ENCODE peak calls at places on chromosome 2, in ten cellular contexts. T is iPS-NIHi11, L is RKO, V is immature natural killer cell, I is GM20000, W is GM23338, C is foreskin fibroblast, E is left kidney, R is sciatic nerve, S is PC-9. O is an unnamed sample.
A peak's percentile ranks its signal among the peaks of the same experiment; 100 is the strongest.

GRCh38 chr2:240024766-240025165 is 376 bp downstream of the NDUFA10 start:
- DNase-seq in C (no peak), I (no peak), E (peak; percentile 27), L (peak; percentile 45), R (no peak), T (no peak), S (no peak), V (no peak), W (peak; percentile 39), O (no peak)

GRCh38 chr2:238092486-238093035 is 7.6 kb upstream of the ESPNL start:
- DNase-seq in R (peak; percentile 36), V (no peak), I (no peak), T (peak; percentile 4), W (no peak), L (no peak), C (no peak), S (no peak), E (no peak), O (no peak)

GRCh38 chr2:225270861-225271260 is 128.6 kb upstream of the NYAP2 start:
- DNase-seq in R (no peak), I (peak; percentile 59), S (peak; percentile 55), C (no peak), W (peak; percentile 9), T (peak; percentile 14), L (peak; percentile 75), V (no peak), E (peak; percentile 7), O (peak; percentile 14)

GRCh38 chr2:61832183-61832841 is 21.5 kb downstream of the FAM161A start:
- DNase-seq in V (no peak), S (no peak), E (no peak), L (no peak), T (no peak), R (no peak), W (no peak), C (no peak), I (no peak), O (no peak)

GRCh38 chr2:128668946-128669345 is 350.3 kb upstream of the HS6ST1 start:
- DNase-seq in T (no peak), L (no peak), I (no peak), E (no peak), C (no peak), S (no peak), W (no peak), V (no peak), R (no peak), O (no peak)

GRCh38 chr2:95043300-95043786 is 17.8 kb downstream of the MAL start:
- DNase-seq in S (peak; percentile 83), T (peak; percentile 68), V (no peak), E (peak; percentile 58), L (peak; percentile 34), C (peak; percentile 76), I (no peak), R (peak; percentile 79), W (no peak), O (no peak)

GRCh38 chr2:99573624-99574251 is 83.9 kb upstream of the REV1 start:
- DNase-seq in L (no peak), T (no peak), R (no peak), C (no peak), I (no peak), V (no peak), W (no peak), S (no peak), E (no peak), O (no peak)

GRCh38 chr2:208373460-208374089 is 33.0 kb upstream of the PTH2R start:
- DNase-seq in V (no peak), L (peak; percentile 67), T (peak; percentile 68), S (no peak), E (peak; percentile 70), W (peak; percentile 82), C (peak; percentile 21), R (no peak), I (peak; percentile 70), O (peak; percentile 50)

GRCh38 chr2:189421644-189422043 is 19.6 kb upstream of the WDR75 start:
- DNase-seq in R (no peak), T (no peak), C (peak; percentile 84), I (no peak), E (no peak), L (peak; percentile 38), S (no peak), V (no peak), W (no peak), O (no peak)

GRCh38 chr2:46007412-46007811 is 289.8 kb upstream of the EPAS1 start:
- DNase-seq in I (no peak), W (no peak), S (no peak), E (no peak), T (no peak), R (no peak), V (no peak), C (no peak), L (no peak), O (no peak)

GRCh38 chr2:174688079-174688478 is 76.2 kb downstream of the CHRNA1 start:
- DNase-seq in S (no peak), W (no peak), R (no peak), C (no peak), V (peak; percentile 23), L (peak; percentile 49), T (no peak), E (no peak), I (peak; percentile 35), O (peak; percentile 25)

GRCh38 chr2:138421971-138422335 is 79.6 kb upstream of the SPOPL start:
- DNase-seq in C (peak; percentile 79), L (peak; percentile 61), S (peak; percentile 27), W (no peak), E (peak; percentile 16), T (no peak), I (no peak), R (no peak), V (no peak), O (no peak)

GRCh38 chr2:174670446-174670845 is 72.8 kb upstream of the WIPF1 start:
- DNase-seq in T (no peak), W (no peak), R (no peak), E (no peak), L (no peak), V (no peak), S (no peak), C (no peak), I (no peak), O (no peak)

GRCh38 chr2:47174731-47175361 is 19.7 kb upstream of the STPG4 start:
- DNase-seq in V (peak; percentile 30), E (peak; percentile 71), R (no peak), W (peak; percentile 45), C (no peak), T (peak; percentile 46), I (peak; percentile 39), S (peak; percentile 74), L (peak; percentile 74), O (peak; percentile 29)

GRCh38 chr2:114807666-114808065 is 365.2 kb downstream of the DPP10 start:
- DNase-seq in L (no peak), I (no peak), V (no peak), E (peak; percentile 68), C (no peak), T (no peak), S (no peak), R (no peak), W (peak; percentile 18), O (no peak)

GRCh38 chr2:72990695-72991438 is 73.5 kb downstream of the EMX1 start:
- DNase-seq in W (no peak), T (no peak), R (peak; percentile 39), S (no peak), I (no peak), C (no peak), L (no peak), V (no peak), E (no peak), O (no peak)

GRCh38 chr2:120820885-120821279 is 85.2 kb downstream of the GLI2 start:
- DNase-seq in R (no peak), V (no peak), I (no peak), E (peak; percentile 76), L (no peak), C (peak; percentile 84), W (no peak), T (peak; percentile 41), S (no peak), O (no peak)

GRCh38 chr2:7190587-7191320 is 273.5 kb downstream of the RNF144A start:
- DNase-seq in V (no peak), L (no peak), W (no peak), E (no peak), T (peak; percentile 17), S (no peak), C (no peak), I (no peak), R (no peak), O (no peak)

GRCh38 chr2:71930073-71930681 is 217.5 kb downstream of the CYP26B1 start:
- DNase-seq in E (no peak), W (no peak), T (no peak), I (no peak), S (no peak), V (no peak), R (no peak), L (no peak), C (no peak), O (no peak)

GRCh38 chr2:37982147-37982582 is 57.1 kb downstream of the RMDN2 start:
- DNase-seq in W (peak; percentile 81), E (peak; percentile 83), R (peak; percentile 86), S (peak; percentile 61), V (peak; percentile 37), I (peak; percentile 50), L (peak; percentile 55), C (peak; percentile 42), T (peak; percentile 46), O (peak; percentile 12)

GRCh38 chr2:159744363-159744762 is 32.1 kb downstream of the MARCHF7 start:
- DNase-seq in L (no peak), R (no peak), S (no peak), W (no peak), E (no peak), V (no peak), C (no peak), T (no peak), I (no peak), O (peak; percentile 36)

GRCh38 chr2:219675206-219675605 is 47.8 kb downstream of the SLC4A3 start:
- DNase-seq in S (peak; percentile 62), I (no peak), V (no peak), T (no peak), C (no peak), R (no peak), W (no peak), L (no peak), E (no peak), O (no peak)

GRCh38 chr2:204205082-204205481 is 268.5 kb downstream of the ICOS start:
- DNase-seq in S (no peak), L (no peak), R (no peak), T (no peak), E (no peak), C (no peak), W (peak; percentile 16), V (no peak), I (no peak), O (no peak)

GRCh38 chr2:179454443-179455218 is 190.0 kb upstream of the SESTD1 start:
- DNase-seq in L (peak; percentile 83), E (no peak), V (no peak), R (no peak), S (peak; percentile 40), T (no peak), W (no peak), C (peak; percentile 90), I (no peak), O (peak; percentile 44)

GRCh38 chr2:128358941-128359731 is 40.5 kb upstream of the HS6ST1 start:
- DNase-seq in T (no peak), L (no peak), V (peak; percentile 19), S (no peak), R (no peak), I (no peak), W (no peak), C (no peak), E (no peak), O (no peak)

GRCh38 chr2:224098473-224098872 is 59.4 kb upstream of the SERPINE2 start:
- DNase-seq in S (no peak), E (no peak), L (no peak), C (no peak), V (no peak), R (no peak), W (no peak), I (no peak), T (no peak), O (no peak)

GRCh38 chr2:27638023-27638637 is 9.3 kb downstream of the GPN1 start:
- DNase-seq in T (no peak), I (no peak), R (no peak), W (no peak), L (peak; percentile 83), S (no peak), C (peak; percentile 82), E (no peak), V (no peak), O (no peak)

O was measured in COLO829.